ENCODE peak calls at places on chromosomes 6 and 20, in four cellular contexts. V is GM12878, N is HepG2, Q is K562. I is an unnamed sample.

GRCh38 chr20:38243617-38244016 is 16.9 kb downstream of the KIAA1755 start:
- DNase-seq in V (no peak), N (no peak), Q (no peak), I (no peak)

GRCh38 chr6:116221067-116221466 is 32.8 kb downstream of the TSPYL4 start:
- DNase-seq in V (no peak), N (no peak), Q (no peak), I (no peak)

GRCh38 chr20:24497851-24498250 is 28.4 kb downstream of the SYNDIG1 start:
- DNase-seq in V (no peak), N (peak; percentile 20), Q (no peak), I (no peak)

GRCh38 chr6:35025241-35026188 is 115.6 kb downstream of the TCP11 start:
- DNase-seq in V (no peak), N (no peak), Q (no peak), I (no peak)

GRCh38 chr20:1874534-1875168 is 20.6 kb upstream of the SIRPA start:
- DNase-seq in V (no peak), N (peak; percentile 81), Q (no peak), I (no peak)

GRCh38 chr6:126182650-126183311 is 157.1 kb upstream of the CENPW start:
- DNase-seq in V (peak; percentile 26), N (peak; percentile 83), Q (no peak), I (no peak)

GRCh38 chr20:20665200-20665599 is 47.2 kb downstream of the RALGAPA2 start:
- DNase-seq in V (no peak), N (no peak), Q (no peak), I (no peak)

GRCh38 chr20:44911264-44911921 is 1.5 kb downstream of the PABPC1L start:
- DNase-seq in V (no peak), N (peak; percentile 96), Q (peak; percentile 87), I (peak; percentile 66)

GRCh38 chr6:118548136-118548535 is at the start of gene PLN:
- DNase-seq in V (no peak), N (no peak), Q (peak; percentile 24), I (no peak)

GRCh38 chr6:119340766-119341487 is 8.6 kb downstream of the MAN1A1 start:
- DNase-seq in V (no peak), N (no peak), Q (peak; percentile 25), I (peak; percentile 15)

GRCh38 chr6:121851056-121851455 is 415.6 kb downstream of the GJA1 start:
- DNase-seq in V (no peak), N (no peak), Q (no peak), I (no peak)

GRCh38 chr6:90459225-90459758 is 127.6 kb downstream of the MAP3K7 start:
- DNase-seq in V (no peak), N (no peak), Q (no peak), I (no peak)

GRCh38 chr20:5714261-5715041 is 35.8 kb upstream of the SHLD1 start:
- DNase-seq in V (no peak), N (peak; percentile 100), Q (no peak), I (no peak)

GRCh38 chr6:13920584-13920983 is 4.2 kb upstream of the RNF182 start:
- DNase-seq in V (no peak), N (no peak), Q (peak; percentile 44), I (no peak)

GRCh38 chr6:75210885-75211739 is 5.3 kb upstream of the COL12A1 start:
- DNase-seq in V (no peak), N (peak; percentile 37), Q (peak; percentile 55), I (peak; percentile 38)

GRCh38 chr6:155026366-155027045 is 31.4 kb downstream of the TIAM2 start:
- DNase-seq in V (no peak), N (peak; percentile 41), Q (no peak), I (no peak)

GRCh38 chr6:156883497-156884252 is 106.5 kb downstream of the ARID1B start:
- DNase-seq in V (no peak), N (no peak), Q (no peak), I (no peak)

GRCh38 chr6:148401581-148401980 is 58.9 kb downstream of the SASH1 start:
- DNase-seq in V (no peak), N (no peak), Q (no peak), I (no peak)

GRCh38 chr20:25081065-25081729 is 744 bp downstream of the VSX1 start:
- DNase-seq in V (no peak), N (no peak), Q (peak; percentile 47), I (no peak)

GRCh38 chr6:56091159-56091869 is 156.1 kb downstream of the COL21A1 start:
- DNase-seq in V (no peak), N (peak; percentile 91), Q (no peak), I (no peak)

GRCh38 chr6:107657373-107657754 is 166.7 kb downstream of the SCML4 start:
- DNase-seq in V (no peak), N (no peak), Q (no peak), I (no peak)

GRCh38 chr20:46430921-46431712 is 24.7 kb upstream of the ELMO2 start:
- DNase-seq in V (no peak), N (no peak), Q (no peak), I (no peak)

GRCh38 chr6:128057541-128058335 is 156.9 kb upstream of the THEMIS start:
- DNase-seq in V (no peak), N (no peak), Q (no peak), I (no peak)

GRCh38 chr6:105431226-105431625 is 28.3 kb upstream of the PREP start:
- DNase-seq in V (no peak), N (peak; percentile 40), Q (peak; percentile 22), I (peak; percentile 38)

GRCh38 chr6:135505648-135506047 is 8.1 kb upstream of the AHI1 start:
- DNase-seq in V (no peak), N (no peak), Q (no peak), I (no peak)

GRCh38 chr6:7249946-7250643 is 62.9 kb downstream of the SSR1 start:
- DNase-seq in V (no peak), N (no peak), Q (no peak), I (no peak)

GRCh38 chr6:142369266-142369665 is 67.5 kb downstream of the ADGRG6 start:
- DNase-seq in V (no peak), N (no peak), Q (no peak), I (no peak)

GRCh38 chr20:52948491-52948890 is 23.7 kb upstream of the TSHZ2 start:
- DNase-seq in V (no peak), N (no peak), Q (no peak), I (no peak)

GRCh38 chr6:49805246-49805645 is 18.2 kb upstream of the PGK2 start:
- DNase-seq in V (no peak), N (no peak), Q (no peak), I (no peak)

GRCh38 chr6:116145786-116146675 is 20.1 kb upstream of the COL10A1 start:
- DNase-seq in V (no peak), N (peak; percentile 81), Q (no peak), I (no peak)

GRCh38 chr6:1767481-1768246 is 157.9 kb downstream of the FOXC1 start:
- DNase-seq in V (no peak), N (no peak), Q (no peak), I (no peak)

GRCh38 chr6:154071236-154071635 is 32.2 kb downstream of the OPRM1 start:
- DNase-seq in V (no peak), N (no peak), Q (no peak), I (no peak)

GRCh38 chr20:10213526-10213925 is 5.1 kb upstream of the SNAP25 start:
- DNase-seq in V (no peak), N (no peak), Q (no peak), I (no peak)

GRCh38 chr6:2099870-2100269 is 145.5 kb downstream of the GMDS start:
- DNase-seq in V (no peak), N (no peak), Q (no peak), I (no peak)

GRCh38 chr20:53214392-53214791 is 242.2 kb downstream of the TSHZ2 start:
- DNase-seq in V (no peak), N (no peak), Q (no peak), I (no peak)

GRCh38 chr20:50283922-50284810 is 93.5 kb downstream of the CEBPB start:
- DNase-seq in V (no peak), N (peak; percentile 58), Q (peak; percentile 55), I (no peak)
- TF ChIP-seq FOXM1 in V (no peak), N (no peak), Q (no peak), I (no peak)

GRCh38 chr6:150037526-150038201 is 12.3 kb upstream of the RAET1L start:
- DNase-seq in V (no peak), N (no peak), Q (no peak), I (no peak)
- TF ChIP-seq BHLHE40 in V (no peak), N (no peak), Q (no peak), I (no peak)

GRCh38 chr20:32040142-32040953 is 11.7 kb upstream of the HCK start:
- DNase-seq in V (no peak), N (no peak), Q (no peak), I (no peak)
- TF ChIP-seq TARDBP in V (no peak), N (no peak), Q (no peak), I (no peak)

DNA sequence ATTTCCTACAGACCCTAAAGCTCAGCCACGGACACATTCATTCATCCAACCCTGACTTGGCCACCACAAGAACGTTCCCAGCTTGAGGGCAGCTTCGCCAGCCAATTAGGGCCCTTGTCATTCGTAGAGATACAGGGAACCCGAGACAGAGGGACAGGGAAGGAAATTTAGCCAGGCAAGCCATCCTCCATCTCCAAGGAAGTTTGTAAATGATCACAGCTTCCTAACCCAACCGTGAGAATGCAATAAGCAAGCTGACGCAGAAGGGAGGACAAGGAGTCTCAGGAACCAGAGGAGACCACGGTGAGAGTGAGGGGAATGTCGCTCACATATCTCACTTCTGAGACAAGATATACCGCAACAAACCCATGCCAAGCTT is 1.4 kb downstream of the TRAM2 start:
- DNase-seq in V (no peak), N (no peak), Q (no peak), I (no peak)
- TF ChIP-seq FOXM1 in V (no peak), N (no peak), Q (no peak), I (no peak)

GRCh38 chr6:42025790-42026311 is 24.5 kb upstream of the TAF8 start:
- DNase-seq in V (no peak), N (no peak), Q (peak; percentile 21), I (no peak)

GRCh38 chr6:42021847-42022754 is 28.2 kb upstream of the TAF8 start:
- DNase-seq in V (no peak), N (no peak), Q (no peak), I (no peak)

GRCh38 chr6:42020967-42021366 is 29.4 kb upstream of the TAF8 start:
- DNase-seq in V (no peak), N (no peak), Q (no peak), I (no peak)

GRCh38 chr6:42025066-42025789 is 25.1 kb upstream of the TAF8 start:
- DNase-seq in V (peak; percentile 82), N (no peak), Q (peak; percentile 39), I (no peak)

GRCh38 chr6:42022755-42023384 is 27.5 kb upstream of the TAF8 start:
- DNase-seq in V (no peak), N (no peak), Q (peak; percentile 18), I (no peak)
- TF ChIP-seq BHLHE40 in V (no peak), N (no peak), Q (no peak), I (no peak)